ENCODE peak calls at places on chromosomes 7 and 10, in seven cellular contexts. S is H9, O is IMR-90, R is mesenchymal stem cell, E is neuronal stem cell, Y is H1, Q is trophoblast cell. D is an unnamed sample.

GRCh38 chr7:69204936-69205335 is 393.3 kb upstream of the AUTS2 start:
- DNase-seq in E (no peak), S (no peak), Q (no peak), R (no peak), O (no peak), Y (no peak), D (peak)

GRCh38 chr10:13271552-13272163 is 28.2 kb downstream of the PHYH start:
- DNase-seq in Q (no peak), S (peak), O (peak), Y (peak), E (no peak), R (peak), D (peak)

GRCh38 chr7:22564511-22565045 is 64.6 kb upstream of the STEAP1B start:
- DNase-seq in S (no peak), O (peak), R (peak), Y (no peak), Q (no peak), E (no peak), D (no peak)

GRCh38 chr7:27095897-27096755 is at the start of gene HOXA1:
- DNase-seq in R (peak), E (peak), S (peak), Q (peak), O (peak), Y (peak), D (peak)

GRCh38 chr7:125136755-125137547 is 207.3 kb upstream of the POT1 start:
- DNase-seq in Q (no peak), E (no peak), R (peak), Y (no peak), S (no peak), O (peak), D (no peak)

GRCh38 chr10:137606-138005 is 2.4 kb downstream of the ZMYND11 start:
- DNase-seq in O (peak), Y (no peak), R (no peak), E (no peak), S (no peak), Q (no peak), D (no peak)

GRCh38 chr7:6160191-6160623 is 112.2 kb downstream of the CYTH3 start:
- DNase-seq in R (peak), Q (peak), E (peak), O (peak), S (peak), Y (peak), D (peak)

GRCh38 chr7:116525298-116525912 is 569 bp downstream of the CAV1 start:
- DNase-seq in E (no peak), Y (no peak), O (no peak), R (peak), Q (peak), S (peak), D (peak)

GRCh38 chr7:128796325-128796724 is 4.6 kb downstream of the CCDC136 start:
- DNase-seq in Q (no peak), Y (no peak), O (peak), S (no peak), E (no peak), R (peak), D (no peak)

GRCh38 chr10:44587488-44588140 is 202.7 kb upstream of the CXCL12 start:
- DNase-seq in Q (no peak), O (no peak), S (no peak), E (no peak), R (no peak), Y (no peak), D (no peak)

GRCh38 chr10:115871855-115872254 is 401.2 kb downstream of the GFRA1 start:
- DNase-seq in O (no peak), Q (no peak), E (no peak), S (no peak), R (no peak), Y (no peak), D (no peak)

GRCh38 chr10:130181858-130182257 is 45.7 kb downstream of the GLRX3 start:
- DNase-seq in S (no peak), R (no peak), Y (no peak), Q (no peak), E (no peak), O (no peak), D (no peak)

GRCh38 chr10:101238732-101239105 is 9.5 kb upstream of the LBX1 start:
- DNase-seq in Q (no peak), Y (no peak), E (no peak), R (no peak), O (no peak), S (no peak), D (no peak)

GRCh38 chr10:74963549-74963948 is 137.1 kb downstream of the KAT6B start:
- DNase-seq in Q (no peak), E (no peak), O (peak), S (no peak), R (no peak), Y (no peak), D (no peak)

GRCh38 chr7:7672545-7673239 is 32.1 kb downstream of the UMAD1 start:
- DNase-seq in S (no peak), Q (no peak), R (no peak), O (no peak), Y (no peak), E (no peak), D (no peak)

GRCh38 chr10:52883996-52884871 is 111.7 kb upstream of the MBL2 start:
- DNase-seq in Q (peak), O (peak), Y (peak), E (peak), S (peak), R (peak), D (peak)

GRCh38 chr7:50393547-50394252 is 56.5 kb downstream of the FIGNL1 start:
- DNase-seq in O (no peak), E (no peak), Q (no peak), S (no peak), Y (no peak), R (no peak), D (no peak)

GRCh38 chr7:139620676-139621344 is 97.3 kb downstream of the CLEC2L start:
- DNase-seq in E (no peak), O (peak), Y (peak), Q (peak), S (peak), R (peak), D (peak)

GRCh38 chr10:33661580-33662269 is 327.3 kb upstream of the NRP1 start:
- DNase-seq in Y (no peak), E (no peak), O (no peak), R (no peak), Q (peak), S (no peak), D (peak)
- H2AK5ac ChIP-seq in Y (no peak), E (no peak), O (no peak), R (no peak), Q (no peak), S (no peak), D (no peak)

DNA sequence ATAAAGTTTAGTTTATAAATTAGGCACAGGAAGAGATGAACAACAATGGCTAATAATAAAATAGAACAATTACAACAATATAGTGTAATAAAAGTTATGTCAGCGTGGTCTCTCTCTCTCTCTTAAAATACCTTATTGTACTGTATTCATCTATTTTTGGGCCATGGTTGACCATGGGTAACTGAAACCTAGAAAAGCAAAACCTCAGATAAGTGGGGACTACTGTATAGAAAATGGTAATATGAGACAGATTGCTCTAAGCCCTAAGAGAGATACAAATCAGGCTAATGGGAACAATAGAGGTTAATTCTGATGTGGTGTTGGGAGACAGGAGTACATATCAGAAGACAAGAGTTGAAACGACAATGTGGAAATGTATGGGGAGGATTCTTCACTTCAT is 86.2 kb downstream of the ZNF365 start:
- DNase-seq in O (no peak), Y (no peak), R (no peak), Q (no peak), E (no peak), S (no peak), D (no peak)
- H3K4me2 ChIP-seq in O (no peak), Y (no peak), R (no peak), Q (no peak), E (no peak), S (no peak), D (no peak)

GRCh38 chr7:143408247-143408685 is 390 bp downstream of the EPHA1 start:
- DNase-seq in Q (no peak), E (no peak), S (no peak), R (no peak), Y (no peak), O (no peak), D (no peak)
- H2AK5ac ChIP-seq in Q (peak), E (no peak), S (no peak), R (no peak), Y (peak), O (no peak), D (peak)

DNA sequence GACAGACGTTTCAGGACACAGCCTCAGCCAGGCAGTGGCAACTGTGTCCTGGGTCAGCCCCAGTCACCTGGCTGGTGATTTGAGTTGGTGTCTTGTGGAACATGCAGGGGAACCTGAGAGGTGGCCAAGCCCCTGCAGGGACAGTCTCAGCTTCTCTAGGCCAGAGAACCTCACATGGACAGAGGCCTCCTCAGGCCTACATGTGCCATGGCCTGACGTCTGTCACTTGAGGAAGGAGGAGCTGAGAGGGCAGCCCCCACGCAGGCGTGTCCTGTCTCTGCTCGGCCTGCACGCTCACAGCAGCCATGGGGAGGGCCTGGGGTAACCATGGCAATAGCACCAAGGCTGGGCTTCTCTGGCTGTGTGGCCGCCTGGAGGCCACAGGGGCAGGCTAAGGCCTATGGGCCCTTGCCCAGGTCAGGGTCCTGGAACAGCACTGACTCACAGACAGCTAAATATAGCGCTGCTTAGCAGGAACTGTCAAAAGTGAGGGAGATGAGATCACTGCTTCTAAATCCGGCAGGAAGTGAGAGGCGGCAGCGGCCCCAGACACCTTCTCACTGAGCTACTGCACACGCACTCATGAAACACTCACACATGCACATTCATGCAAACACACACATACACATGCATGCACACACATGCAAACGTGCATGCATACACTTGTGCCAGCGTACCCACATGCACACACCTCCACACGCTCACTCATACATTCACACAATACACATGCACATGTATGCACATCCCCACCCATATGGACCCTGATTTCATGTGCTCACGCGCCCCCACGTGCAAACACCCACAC is 57.0 kb downstream of the YKT6 start:
- DNase-seq in Q (peak), S (no peak), Y (no peak), O (peak), R (peak), E (no peak), D (peak)
- H3K4me2 ChIP-seq in Q (peak), S (no peak), Y (no peak), O (peak), R (no peak), E (no peak), D (no peak)

DNA sequence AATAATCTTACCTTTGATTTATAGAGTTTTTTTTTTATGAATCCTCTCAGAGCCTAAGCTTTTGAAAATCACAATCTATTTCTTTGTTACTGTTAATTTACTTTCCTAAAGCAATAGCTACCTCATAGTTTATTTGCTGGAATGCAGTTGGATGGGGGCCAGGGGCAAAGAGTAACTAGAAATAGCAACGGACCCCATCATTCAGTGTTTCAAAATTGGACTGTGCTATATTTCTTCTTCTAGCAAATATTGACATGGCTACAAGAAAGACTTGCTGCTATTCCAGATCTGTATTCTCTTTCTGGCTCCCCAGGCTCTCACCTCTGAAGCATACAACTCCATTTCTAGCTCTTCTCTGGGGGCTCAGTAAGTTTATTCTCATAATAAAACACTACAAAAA is 661.6 kb upstream of the NRG3 start:
- DNase-seq in O (no peak), E (no peak), R (no peak), Q (no peak), Y (no peak), S (no peak), D (no peak)
- H2AK5ac ChIP-seq in O (no peak), E (no peak), R (no peak), Q (no peak), Y (no peak), S (no peak), D (no peak)

GRCh38 chr7:91824201-91824600 is 56.3 kb downstream of the MTERF1 start:
- DNase-seq in O (no peak), R (no peak), Q (no peak), Y (no peak), E (no peak), S (no peak), D (no peak)

GRCh38 chr7:91826377-91826776 is 54.1 kb downstream of the MTERF1 start:
- DNase-seq in R (no peak), S (no peak), E (no peak), Q (no peak), O (peak), Y (no peak), D (peak)

GRCh38 chr7:91832493-91833045 is 47.9 kb downstream of the MTERF1 start:
- DNase-seq in O (peak), S (no peak), E (no peak), R (no peak), Q (no peak), Y (no peak), D (no peak)

DNA sequence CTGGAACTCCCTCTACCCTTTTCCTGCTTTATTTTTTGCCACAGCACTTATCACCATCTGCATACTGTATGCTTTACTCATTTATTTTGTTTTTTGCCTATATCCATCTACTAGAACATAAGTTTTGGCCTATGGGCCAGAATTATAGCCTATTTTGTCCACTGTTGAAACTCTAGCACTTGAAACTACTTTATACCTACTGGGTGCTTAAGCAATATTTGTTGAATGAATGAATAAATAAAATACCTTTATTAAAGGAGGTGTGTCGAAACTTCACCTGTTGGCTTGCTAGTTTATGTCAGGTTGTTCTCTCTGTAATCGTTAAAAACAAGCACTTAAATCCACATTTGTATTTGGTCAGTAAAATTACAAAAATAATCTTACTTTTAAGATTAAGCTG is 53.3 kb downstream of the MTERF1 start:
- DNase-seq in Q (no peak), Y (no peak), S (no peak), R (no peak), E (no peak), O (no peak), D (no peak)
- H3K4me2 ChIP-seq in Q (no peak), Y (no peak), S (no peak), R (no peak), E (no peak), O (no peak), D (no peak)

GRCh38 chr10:79024296-79024695 is 44.5 kb upstream of the ZMIZ1 start:
- DNase-seq in Q (no peak), S (no peak), O (no peak), E (no peak), Y (no peak), R (no peak), D (no peak)

GRCh38 chr10:79023489-79024162 is 45.1 kb upstream of the ZMIZ1 start:
- DNase-seq in S (no peak), R (no peak), Q (no peak), O (no peak), Y (no peak), E (no peak), D (no peak)

GRCh38 chr10:79025113-79025832 is 43.5 kb upstream of the ZMIZ1 start:
- DNase-seq in Q (no peak), R (no peak), Y (no peak), E (no peak), O (no peak), S (no peak), D (no peak)

GRCh38 chr10:79026341-79026761 is 42.4 kb upstream of the ZMIZ1 start:
- DNase-seq in Y (no peak), E (no peak), Q (no peak), O (no peak), R (no peak), S (no peak), D (no peak)

GRCh38 chr10:79024716-79025112 is 44.1 kb upstream of the ZMIZ1 start:
- DNase-seq in S (no peak), R (no peak), Y (no peak), E (no peak), O (no peak), Q (no peak), D (peak)
- H2AK5ac ChIP-seq in S (no peak), R (no peak), Y (peak), E (peak), O (no peak), Q (no peak), D (no peak)

GRCh38 chr10:111481271-111482073 is 404.6 kb downstream of the ADRA2A start:
- DNase-seq in Y (no peak), E (no peak), S (no peak), O (no peak), Q (no peak), R (no peak), D (peak)
- H3K4me2 ChIP-seq in Y (no peak), E (no peak), S (no peak), O (no peak), Q (no peak), R (no peak), D (no peak)

GRCh38 chr7:122430710-122431109 is 126.2 kb upstream of the FEZF1 start:
- DNase-seq in E (no peak), R (no peak), S (no peak), Q (no peak), O (no peak), Y (no peak), D (no peak)

GRCh38 chr7:122438001-122438400 is 133.5 kb upstream of the FEZF1 start:
- DNase-seq in E (peak), O (no peak), S (no peak), Q (no peak), Y (no peak), R (no peak), D (no peak)

GRCh38 chr7:122429926-122430325 is 125.4 kb upstream of the FEZF1 start:
- DNase-seq in Y (no peak), R (no peak), S (no peak), O (no peak), E (no peak), Q (no peak), D (no peak)

GRCh38 chr7:122438492-122438891 is 133.9 kb upstream of the FEZF1 start:
- DNase-seq in Q (no peak), E (peak), Y (no peak), R (no peak), O (no peak), S (no peak), D (peak)

GRCh38 chr7:122433765-122434164 is 129.2 kb upstream of the FEZF1 start:
- DNase-seq in E (no peak), S (no peak), O (no peak), R (peak), Y (no peak), Q (no peak), D (peak)
- H2AK5ac ChIP-seq in E (no peak), S (no peak), O (no peak), R (no peak), Y (no peak), Q (no peak), D (no peak)

GRCh38 chr10:23448802-23449570 is 10.1 kb downstream of the OTUD1 start:
- DNase-seq in R (peak), O (peak), E (no peak), Y (no peak), S (no peak), Q (no peak), D (no peak)
- H3K4me2 ChIP-seq in R (no peak), O (no peak), E (no peak), Y (no peak), S (no peak), Q (no peak), D (no peak)

D was measured in mesendoderm.